ENCODE peak calls at places on chromosome 5, in ten cellular contexts. A is fibroblast of lung; U is stimulated activated CD8-positive, alpha-beta memory T cell treated with anti-CD3 and anti-CD28 coated beads, Interleukin-2, amount 100 ng/mL, for 48 hours; L is T-helper 2 cell; T is brain microvascular endothelial cell; R is activated CD4-positive, CD25-positive, alpha-beta regulatory T cell; J is Right ventricle myocardium inferior; E is activated CD4-positive, alpha-beta T cell treated with anti-CD3 and anti-CD28 coated beads for 36 hours; W is activated naive CD4-positive, alpha-beta T cell treated with anti-CD3 and anti-CD28 coated beads, Interleukin-2, amount 10 ng/mL, durations not matched to agents 7 days and 5 days; Z is hypothalamus. X is an unnamed sample.

GRCh38 chr5:167783145-167783817 is 508.2 kb upstream of the WWC1 start:
- DNase-seq in A (peak), U (no peak), L (no peak), T (no peak), R (no peak), J (no peak), E (no peak), W (no peak), Z (no peak), X (no peak)

GRCh38 chr5:158351485-158352140 is 492.7 kb upstream of the CLINT1 start:
- DNase-seq in A (no peak), U (no peak), L (no peak), T (no peak), R (no peak), J (no peak), E (no peak), W (no peak), Z (no peak), X (no peak)

GRCh38 chr5:172870807-172871431 is 36.9 kb downstream of the ERGIC1 start:
- DNase-seq in A (no peak), U (no peak), L (no peak), T (peak), R (no peak), J (no peak), E (no peak), W (no peak), Z (peak), X (no peak)

GRCh38 chr5:32311404-32312193 is 1.1 kb downstream of the MTMR12 start:
- DNase-seq in A (no peak), U (no peak), L (no peak), T (no peak), R (no peak), J (no peak), E (no peak), W (no peak), Z (no peak), X (no peak)

GRCh38 chr5:42991477-42992034 is 48.6 kb downstream of the ANXA2R start:
- DNase-seq in A (peak), U (no peak), L (no peak), T (no peak), R (no peak), J (no peak), E (no peak), W (peak), Z (no peak), X (no peak)

GRCh38 chr5:88873447-88873846 is 9.5 kb downstream of the MEF2C start:
- DNase-seq in A (no peak), U (no peak), L (no peak), T (no peak), R (no peak), J (no peak), E (no peak), W (no peak), Z (no peak), X (no peak)

GRCh38 chr5:139171779-139172404 is 26.3 kb downstream of the SIL1 start:
- DNase-seq in A (no peak), U (no peak), L (no peak), T (no peak), R (no peak), J (no peak), E (no peak), W (no peak), Z (no peak), X (no peak)

GRCh38 chr5:15502208-15502607 is 2.2 kb downstream of the FBXL7 start:
- DNase-seq in A (peak), U (no peak), L (no peak), T (peak), R (no peak), J (no peak), E (no peak), W (no peak), Z (no peak), X (peak)

GRCh38 chr5:100691545-100691944 is 156.4 kb downstream of the FAM174A start:
- DNase-seq in A (peak), U (no peak), L (no peak), T (no peak), R (no peak), J (no peak), E (no peak), W (no peak), Z (no peak), X (no peak)

X was measured in DND-41.